ENCODE peak calls at places on chromosomes 4 and X, in four cellular contexts. One of them, this sample, is unnamed.

GRCh38 chrX:72247206-72247944 is 8.5 kb upstream of the ERCC6L start:
- DNase-seq in HepG2: peak
- DNase-seq in K562: no peak
- DNase-seq in endothelial cell of umbilical vein: peak
- DNase-seq in this sample: no peak

GRCh38 chrX:16187024-16187698 is 19.9 kb downstream of the MAGEB17 start:
- DNase-seq in HepG2: no peak
- DNase-seq in K562: no peak
- DNase-seq in endothelial cell of umbilical vein: peak
- DNase-seq in this sample: no peak

GRCh38 chrX:100512471-100512870 is 72.3 kb upstream of the TNMD start:
- DNase-seq in HepG2: no peak
- DNase-seq in K562: peak
- DNase-seq in endothelial cell of umbilical vein: peak
- DNase-seq in this sample: peak

GRCh38 chr4:109113511-109113910 is 188.9 kb downstream of the COL25A1 start:
- DNase-seq in HepG2: no peak
- DNase-seq in K562: no peak
- DNase-seq in endothelial cell of umbilical vein: no peak
- DNase-seq in this sample: no peak

GRCh38 chrX:38837389-38837788 is 36.1 kb downstream of the MID1IP1 start:
- DNase-seq in HepG2: no peak
- DNase-seq in K562: no peak
- DNase-seq in endothelial cell of umbilical vein: no peak
- DNase-seq in this sample: no peak

GRCh38 chr4:128286474-128287158 is 997 bp downstream of the PGRMC2 start:
- DNase-seq in HepG2: peak
- DNase-seq in K562: peak
- DNase-seq in endothelial cell of umbilical vein: peak
- DNase-seq in this sample: peak

GRCh38 chr4:48985976-48986653 is at the start of gene CWH43:
- DNase-seq in HepG2: no peak
- DNase-seq in K562: no peak
- DNase-seq in endothelial cell of umbilical vein: no peak
- DNase-seq in this sample: no peak

GRCh38 chrX:138986235-138986634 is 274.7 kb upstream of the FGF13 start:
- DNase-seq in HepG2: no peak
- DNase-seq in K562: no peak
- DNase-seq in endothelial cell of umbilical vein: no peak
- DNase-seq in this sample: no peak

GRCh38 chrX:150690126-150690525 is 3.1 kb upstream of the MTMR1 start:
- DNase-seq in HepG2: no peak
- DNase-seq in K562: no peak
- DNase-seq in endothelial cell of umbilical vein: no peak
- DNase-seq in this sample: peak

GRCh38 chrX:70398899-70399298 is 24.2 kb upstream of the GDPD2 start:
- DNase-seq in HepG2: peak
- DNase-seq in K562: no peak
- DNase-seq in endothelial cell of umbilical vein: peak
- DNase-seq in this sample: peak

GRCh38 chr4:71974681-71975080 is 57.1 kb upstream of the NPFFR2 start:
- DNase-seq in HepG2: no peak
- DNase-seq in K562: no peak
- DNase-seq in endothelial cell of umbilical vein: no peak
- DNase-seq in this sample: no peak

GRCh38 chr4:140834866-140835495 is 78.8 kb upstream of the TBC1D9 start:
- DNase-seq in HepG2: no peak
- DNase-seq in K562: no peak
- DNase-seq in endothelial cell of umbilical vein: no peak
- DNase-seq in this sample: no peak

GRCh38 chr4:54063224-54063623 is 1.2 kb downstream of the CHIC2 start:
- DNase-seq in HepG2: peak
- DNase-seq in K562: no peak
- DNase-seq in endothelial cell of umbilical vein: peak
- DNase-seq in this sample: peak

GRCh38 chrX:19931146-19931545 is 43.7 kb upstream of the SH3KBP1 start:
- DNase-seq in HepG2: no peak
- DNase-seq in K562: no peak
- DNase-seq in endothelial cell of umbilical vein: no peak
- DNase-seq in this sample: no peak

GRCh38 chrX:20623448-20623847 is 356.7 kb upstream of the RPS6KA3 start:
- DNase-seq in HepG2: no peak
- DNase-seq in K562: no peak
- DNase-seq in endothelial cell of umbilical vein: no peak
- DNase-seq in this sample: no peak

GRCh38 chr4:176726803-176727202 is 65.9 kb downstream of the VEGFC start:
- DNase-seq in HepG2: no peak
- DNase-seq in K562: no peak
- DNase-seq in endothelial cell of umbilical vein: no peak
- DNase-seq in this sample: no peak

GRCh38 chrX:122625821-122626220 is 558.3 kb upstream of the GRIA3 start:
- DNase-seq in HepG2: no peak
- DNase-seq in K562: no peak
- DNase-seq in endothelial cell of umbilical vein: no peak
- DNase-seq in this sample: no peak

GRCh38 chr4:6591305-6591704 is 16.3 kb downstream of the MAN2B2 start:
- DNase-seq in HepG2: no peak
- DNase-seq in K562: peak
- DNase-seq in endothelial cell of umbilical vein: no peak
- DNase-seq in this sample: no peak

GRCh38 chr4:113683143-113683542 is 78.4 kb downstream of the CAMK2D start:
- DNase-seq in HepG2: no peak
- DNase-seq in K562: no peak
- DNase-seq in endothelial cell of umbilical vein: no peak
- DNase-seq in this sample: no peak

GRCh38 chr4:6475492-6476020 is 3.1 kb upstream of the PPP2R2C start:
- DNase-seq in HepG2: no peak
- DNase-seq in K562: no peak
- DNase-seq in endothelial cell of umbilical vein: no peak
- DNase-seq in this sample: no peak

DNA sequence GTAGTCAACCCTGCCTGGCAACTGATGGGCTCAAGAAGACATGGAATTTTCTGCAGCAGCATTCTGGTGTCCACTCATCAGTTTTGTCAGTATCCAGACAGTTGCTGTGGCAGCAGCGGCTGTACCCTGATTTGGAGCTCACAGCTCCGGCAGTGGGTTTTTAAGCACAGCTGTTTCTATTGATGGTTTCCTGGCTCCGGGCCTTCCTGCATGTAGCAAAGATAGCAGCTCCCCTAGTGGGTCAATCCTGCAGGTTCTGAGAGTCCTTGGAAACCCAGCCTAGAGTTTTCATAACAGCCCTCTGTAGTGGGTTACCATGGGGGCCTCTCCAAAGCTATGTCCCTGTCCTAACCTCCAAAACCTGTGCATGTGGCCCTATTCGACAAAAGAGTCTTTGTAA is 84.0 kb upstream of the ATP6AP2 start:
- DNase-seq in HepG2: peak
- DNase-seq in K562: peak
- DNase-seq in endothelial cell of umbilical vein: no peak
- DNase-seq in this sample: no peak
- TF ChIP-seq CTCF in HepG2: no peak
- TF ChIP-seq CTCF in K562: no peak
- TF ChIP-seq CTCF in endothelial cell of umbilical vein: no peak
- TF ChIP-seq CTCF in this sample: no peak

DNA sequence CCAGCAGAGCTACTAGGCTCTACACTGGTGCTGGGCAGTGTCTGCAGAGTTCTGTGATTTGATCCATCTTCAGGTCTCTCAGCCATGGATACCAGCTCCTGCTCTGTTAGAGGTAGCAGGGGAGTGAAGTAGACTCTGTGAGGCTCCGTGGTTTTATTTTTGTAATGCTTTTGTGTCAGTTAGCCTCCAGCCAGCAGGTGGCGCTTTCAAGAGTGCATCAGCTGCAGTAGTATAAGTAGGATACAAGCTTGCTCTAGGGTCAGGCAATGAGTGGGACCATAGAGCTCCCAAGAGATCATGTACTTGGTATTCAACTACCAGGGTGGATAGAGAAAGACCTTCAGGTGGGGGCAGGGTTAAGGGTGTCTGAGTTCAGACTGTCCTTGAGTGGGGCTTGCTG is 362.5 kb upstream of the TRAM1L1 start:
- DNase-seq in HepG2: peak
- DNase-seq in K562: no peak
- DNase-seq in endothelial cell of umbilical vein: no peak
- DNase-seq in this sample: peak
- TF ChIP-seq MYC in HepG2: no peak
- TF ChIP-seq MYC in K562: no peak
- TF ChIP-seq MYC in endothelial cell of umbilical vein: no peak
- TF ChIP-seq MYC in this sample: no peak

GRCh38 chr4:87120411-87121162 is 99.8 kb downstream of the KLHL8 start:
- DNase-seq in HepG2: peak
- DNase-seq in K562: no peak
- DNase-seq in endothelial cell of umbilical vein: peak
- DNase-seq in this sample: no peak
- TF ChIP-seq CTCF in HepG2: peak
- TF ChIP-seq CTCF in K562: no peak
- TF ChIP-seq CTCF in endothelial cell of umbilical vein: no peak
- TF ChIP-seq CTCF in this sample: no peak

DNA sequence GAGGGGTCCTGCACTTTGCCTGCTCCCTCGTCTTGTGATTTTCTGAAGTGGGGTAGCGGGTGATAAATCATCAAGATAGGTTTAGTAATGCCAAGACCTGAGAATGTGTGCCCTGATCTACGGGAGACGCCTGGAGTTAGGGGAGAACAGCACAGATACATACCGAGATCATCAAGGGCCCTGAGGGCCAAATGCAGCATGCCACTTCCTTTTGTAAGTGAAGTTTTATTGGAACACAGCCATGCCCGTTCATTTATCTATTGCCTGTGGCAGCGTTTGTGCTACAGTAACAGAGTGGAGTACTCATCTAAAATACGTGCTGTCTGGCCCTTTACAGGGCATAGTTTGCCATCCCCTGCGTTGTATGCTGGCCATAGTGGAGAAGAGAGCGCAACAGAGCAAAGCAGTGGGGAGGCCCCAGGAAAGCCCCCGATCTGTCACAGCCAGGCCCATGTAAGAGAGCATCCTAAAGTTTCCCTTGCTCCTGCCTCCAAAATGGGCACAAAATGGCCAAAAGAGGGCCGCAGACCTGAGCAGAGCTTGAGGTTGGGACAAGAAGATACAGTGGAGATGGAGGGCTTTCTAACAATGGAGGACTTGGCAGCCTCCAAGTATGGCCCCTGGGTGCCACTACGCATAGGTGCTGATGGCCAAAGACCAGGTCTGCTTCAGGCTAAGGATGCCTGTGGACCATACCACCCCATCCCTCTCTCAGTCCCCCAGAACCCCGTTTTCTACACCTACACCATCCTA is 167.0 kb downstream of the SMIM20 start:
- DNase-seq in HepG2: no peak
- DNase-seq in K562: no peak
- DNase-seq in endothelial cell of umbilical vein: no peak
- DNase-seq in this sample: no peak
- TF ChIP-seq MYC in HepG2: no peak
- TF ChIP-seq MYC in K562: no peak
- TF ChIP-seq MYC in endothelial cell of umbilical vein: no peak
- TF ChIP-seq MYC in this sample: no peak

GRCh38 chrX:144648788-144649187 is 598.5 kb upstream of the SPANXN1 start:
- DNase-seq in HepG2: no peak
- DNase-seq in K562: no peak
- DNase-seq in endothelial cell of umbilical vein: no peak
- DNase-seq in this sample: no peak
- TF ChIP-seq CTCF in HepG2: no peak
- TF ChIP-seq CTCF in K562: no peak
- TF ChIP-seq CTCF in endothelial cell of umbilical vein: no peak
- TF ChIP-seq CTCF in this sample: no peak

DNA sequence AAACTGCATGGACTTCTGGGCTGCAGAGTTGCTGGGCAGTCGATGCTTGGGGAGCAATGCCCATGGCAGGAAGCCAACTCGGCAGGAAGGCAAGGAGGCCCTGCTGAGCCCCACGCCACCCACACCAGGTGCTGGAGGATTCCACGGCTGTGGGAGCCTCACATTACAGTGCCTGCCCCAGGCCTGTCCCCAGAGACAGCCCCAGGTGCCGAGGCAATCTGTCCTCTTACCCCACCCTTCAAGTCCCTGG is 53.9 kb downstream of the HMX1 start:
- DNase-seq in HepG2: no peak
- DNase-seq in K562: no peak
- DNase-seq in endothelial cell of umbilical vein: no peak
- DNase-seq in this sample: no peak
- TF ChIP-seq MYC in HepG2: no peak
- TF ChIP-seq MYC in K562: no peak
- TF ChIP-seq MYC in endothelial cell of umbilical vein: no peak
- TF ChIP-seq MYC in this sample: no peak

This sample was measured in NB4.